ENCODE peak calls at places on chromosomes 11 and 22, in five cellular contexts. O, H, L, K and N are unnamed samples.

GRCh38 chr11:68314203-68314885 is 2.0 kb downstream of the LRP5 start:
- DNase-seq in K (no peak), H (no peak), L (no peak), O (no peak), N (no peak)

GRCh38 chr11:118953265-118953664 is 2.8 kb upstream of the UPK2 start:
- DNase-seq in K (no peak), L (no peak), H (no peak), O (no peak), N (no peak)

GRCh38 chr11:106156290-106156937 is 79.0 kb downstream of the AASDHPPT start:
- DNase-seq in O (no peak), L (peak), K (no peak), H (no peak), N (no peak)

GRCh38 chr11:127653071-127653470 is 652.5 kb upstream of the KIRREL3 start:
- DNase-seq in L (no peak), H (no peak), K (no peak), O (no peak), N (no peak)

GRCh38 chr11:64566042-64566914 is 24.7 kb upstream of the SLC22A12 start:
- DNase-seq in L (peak), K (peak), O (no peak), H (no peak), N (no peak)

GRCh38 chr11:65383778-65384177 is 1.3 kb upstream of the SLC25A45 start:
- DNase-seq in K (no peak), O (no peak), H (no peak), L (no peak), N (no peak)

GRCh38 chr22:44618400-44618799 is 83.6 kb upstream of the PRR5 start:
- DNase-seq in K (no peak), L (no peak), O (no peak), H (no peak), N (no peak)

GRCh38 chr22:25120093-25120561 is 79.5 kb upstream of the CRYBB3 start:
- DNase-seq in L (no peak), H (no peak), K (no peak), O (peak), N (no peak)

GRCh38 chr11:119448380-119448779 is 25.4 kb upstream of the THY1 start:
- DNase-seq in H (no peak), L (no peak), K (no peak), O (no peak), N (no peak)

GRCh38 chr11:8867856-8868705 is 42.9 kb upstream of the AKIP1 start:
- DNase-seq in O (no peak), L (no peak), H (no peak), K (no peak), N (no peak)

GRCh38 chr11:1041936-1042608 is 5.6 kb upstream of the MUC6 start:
- DNase-seq in L (no peak), K (no peak), H (no peak), O (no peak), N (no peak)

GRCh38 chr11:10117709-10118341 is 176.2 kb downstream of the SBF2 start:
- DNase-seq in K (no peak), O (no peak), L (no peak), H (no peak), N (no peak)

GRCh38 chr11:113404859-113405430 is 17.4 kb downstream of the ANKK1 start:
- DNase-seq in H (no peak), K (no peak), O (no peak), L (no peak), N (no peak)

GRCh38 chr22:38474003-38474607 is 6.2 kb downstream of the KDELR3 start:
- DNase-seq in O (no peak), L (no peak), H (no peak), K (no peak), N (no peak)

GRCh38 chr11:12884751-12885318 is 124.3 kb upstream of the RASSF10 start:
- DNase-seq in O (no peak), H (no peak), K (no peak), L (no peak), N (no peak)

GRCh38 chr22:26068571-26068970 is 100.7 kb upstream of the SEZ6L start:
- DNase-seq in H (no peak), K (no peak), O (no peak), L (no peak), N (no peak)

GRCh38 chr11:121048464-121049233 is 24.7 kb downstream of the TBCEL start:
- DNase-seq in K (no peak), O (no peak), L (no peak), H (no peak), N (no peak)

GRCh38 chr22:25900880-25901279 is 158.9 kb downstream of the MYO18B start:
- DNase-seq in L (no peak), O (no peak), K (no peak), H (no peak), N (no peak)

GRCh38 chr11:32312206-32312817 is 123.0 kb downstream of the WT1 start:
- DNase-seq in L (no peak), O (no peak), K (no peak), H (no peak), N (no peak)

GRCh38 chr11:126475627-126475991 is 120.1 kb downstream of the ST3GAL4 start:
- DNase-seq in L (no peak), H (no peak), O (no peak), K (no peak), N (no peak)

GRCh38 chr22:19744350-19745006 is 16.1 kb upstream of the TBX1 start:
- DNase-seq in H (no peak), L (no peak), O (no peak), K (no peak), N (no peak)

GRCh38 chr22:19747574-19747973 is 13.0 kb upstream of the TBX1 start:
- DNase-seq in K (no peak), L (no peak), O (no peak), H (no peak), N (no peak)

GRCh38 chr22:19743626-19744025 is 17.0 kb upstream of the TBX1 start:
- DNase-seq in H (no peak), L (no peak), O (no peak), K (no peak), N (no peak)

GRCh38 chr22:19746726-19747125 is 13.9 kb upstream of the TBX1 start:
- DNase-seq in L (no peak), K (no peak), H (no peak), O (no peak), N (no peak)

DNA sequence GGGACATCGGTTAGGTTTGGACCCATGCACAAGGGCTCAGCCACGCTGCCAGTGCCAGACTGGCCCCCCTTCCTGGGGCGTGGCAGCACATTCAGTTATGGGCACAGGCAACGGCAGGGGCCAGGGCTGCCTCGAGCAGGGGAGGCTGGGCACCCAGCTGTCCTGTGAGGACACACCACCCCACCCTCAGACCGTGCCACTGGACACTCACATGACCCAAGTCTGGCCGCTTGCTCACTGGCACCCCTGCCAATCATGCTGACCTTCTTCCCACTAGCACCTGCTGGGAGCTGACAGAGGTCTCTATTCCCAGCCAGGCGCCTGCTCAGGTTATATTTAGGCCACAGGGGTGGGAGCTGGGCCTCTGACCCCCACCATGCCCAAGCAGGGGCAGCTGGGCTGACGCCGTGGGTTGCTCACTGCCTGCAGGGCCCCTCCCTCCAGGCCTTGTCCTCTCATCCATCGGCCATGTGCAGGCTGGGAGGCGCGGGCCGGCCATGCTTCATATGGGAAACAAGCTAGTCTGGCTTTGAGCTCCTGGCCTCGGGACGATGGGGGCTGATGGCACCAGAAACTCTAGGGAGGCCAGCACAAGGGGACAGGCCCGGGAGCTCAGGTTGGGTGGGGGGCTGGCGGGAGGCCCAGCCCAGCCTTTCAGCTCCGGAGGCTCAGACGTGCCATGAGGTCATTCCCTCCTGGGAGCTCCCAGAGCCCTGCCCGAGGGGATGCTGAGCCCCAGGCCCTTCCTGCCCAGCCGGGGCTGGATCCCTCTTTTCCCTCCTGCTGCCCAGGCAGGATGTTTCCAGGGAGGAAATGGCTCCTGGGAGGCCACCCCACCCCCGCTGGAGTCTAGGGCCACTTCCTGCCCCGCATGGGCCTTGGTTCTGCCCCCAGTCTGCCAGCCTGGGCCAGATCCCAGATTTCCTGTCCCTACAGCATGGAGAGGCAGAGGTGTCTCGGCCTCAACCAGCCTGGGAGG is 15.1 kb upstream of the TBX1 start:
- DNase-seq in H (no peak), L (no peak), O (peak), K (no peak), N (no peak)
- H3K4me3 ChIP-seq in H (no peak), L (no peak), O (no peak), K (no peak), N (no peak)

DNA sequence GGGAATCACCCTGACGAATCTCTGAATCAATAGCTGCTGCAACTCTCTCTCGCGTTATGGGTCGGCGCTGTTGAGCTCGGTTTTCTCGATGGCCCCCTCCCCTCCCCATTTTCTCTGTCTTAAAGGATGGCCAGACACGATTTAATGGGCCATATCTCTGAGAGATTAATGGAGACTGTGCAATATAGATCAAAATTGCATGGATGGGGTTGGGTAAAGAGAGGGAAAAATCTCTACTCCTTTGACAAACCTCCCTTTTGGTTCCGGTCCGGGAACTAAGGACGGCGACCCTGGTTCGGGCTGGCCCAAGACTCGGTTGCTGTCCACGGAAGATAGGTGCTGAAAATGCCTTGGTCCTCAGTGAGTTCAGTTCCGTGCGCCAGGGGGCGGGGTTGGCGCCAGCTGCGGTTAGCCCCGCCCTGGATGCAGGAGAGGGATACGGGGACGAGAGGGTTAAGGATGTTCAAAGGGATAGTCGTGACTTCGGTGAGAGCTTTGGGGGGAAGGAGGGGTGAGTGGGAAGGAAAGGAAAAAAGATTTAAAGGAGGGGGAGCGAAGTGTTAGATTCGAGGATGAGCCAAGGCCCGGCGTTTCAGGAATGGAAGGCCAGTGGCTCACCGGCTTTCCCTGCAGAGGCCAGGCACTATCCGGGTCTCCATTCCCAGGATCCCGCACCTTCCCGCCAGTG is 103.6 kb upstream of the HSD17B12 start:
- DNase-seq in L (peak), K (no peak), H (no peak), O (peak), N (no peak)
- TF ChIP-seq CTCF in L (peak), K (no peak), H (no peak), O (peak), N (peak)

GRCh38 chr11:48044577-48044976 is 64.2 kb downstream of the PTPRJ start:
- DNase-seq in L (no peak), H (no peak), K (no peak), O (no peak), N (no peak)
- H3K4me3 ChIP-seq in L (no peak), H (no peak), K (no peak), O (no peak), N (no peak)

GRCh38 chr11:20388096-20389055 is 860 bp downstream of the PRMT3 start:
- DNase-seq in L (peak), K (no peak), H (no peak), O (no peak), N (no peak)

GRCh38 chr11:20387262-20388095 is at the start of gene PRMT3:
- DNase-seq in H (peak), O (peak), K (peak), L (peak), N (peak)
- TF ChIP-seq CTCF in H (peak), O (no peak), K (no peak), L (peak), N (no peak)

GRCh38 chr11:29120329-29120695 is 896.5 kb downstream of the KCNA4 start:
- DNase-seq in K (no peak), H (no peak), O (no peak), L (no peak), N (no peak)
- H3K4me3 ChIP-seq in K (no peak), H (no peak), O (no peak), L (no peak), N (no peak)